ENCODE peak calls at places on chromosomes 6 and 20, in eight cellular contexts. One of them, this sample, is unnamed.

GRCh38 chr20:15986690-15987089 is 586.6 kb downstream of the KIF16B start:
- DNase-seq in GM23338: no peak
- DNase-seq in Peyer's patch: no peak
- DNase-seq in neural progenitor cell: no peak
- DNase-seq in BE2C: no peak
- DNase-seq in ascending aorta: no peak
- DNase-seq in H9: no peak
- DNase-seq in cardiac muscle cell: no peak
- DNase-seq in this sample: no peak

GRCh38 chr20:2986466-2986865 is 57.0 kb upstream of the GNRH2 start:
- DNase-seq in GM23338: no peak
- DNase-seq in Peyer's patch: no peak
- DNase-seq in neural progenitor cell: no peak
- DNase-seq in BE2C: no peak
- DNase-seq in ascending aorta: no peak
- DNase-seq in H9: no peak
- DNase-seq in cardiac muscle cell: peak
- DNase-seq in this sample: no peak

GRCh38 chr6:52610745-52611355 is 34.0 kb upstream of the TRAM2 start:
- DNase-seq in GM23338: no peak
- DNase-seq in Peyer's patch: no peak
- DNase-seq in neural progenitor cell: no peak
- DNase-seq in BE2C: no peak
- DNase-seq in ascending aorta: no peak
- DNase-seq in H9: no peak
- DNase-seq in cardiac muscle cell: peak
- DNase-seq in this sample: no peak

GRCh38 chr6:134908906-134909516 is 40.9 kb downstream of the ALDH8A1 start:
- DNase-seq in GM23338: no peak
- DNase-seq in Peyer's patch: no peak
- DNase-seq in neural progenitor cell: no peak
- DNase-seq in BE2C: peak
- DNase-seq in ascending aorta: peak
- DNase-seq in H9: no peak
- DNase-seq in cardiac muscle cell: peak
- DNase-seq in this sample: no peak

GRCh38 chr6:75930954-75931689 is 141.3 kb downstream of the IMPG1 start:
- DNase-seq in GM23338: no peak
- DNase-seq in Peyer's patch: no peak
- DNase-seq in neural progenitor cell: no peak
- DNase-seq in BE2C: no peak
- DNase-seq in ascending aorta: no peak
- DNase-seq in H9: no peak
- DNase-seq in cardiac muscle cell: no peak
- DNase-seq in this sample: no peak

GRCh38 chr6:105431226-105431625 is 28.3 kb upstream of the PREP start:
- DNase-seq in GM23338: peak
- DNase-seq in Peyer's patch: no peak
- DNase-seq in neural progenitor cell: peak
- DNase-seq in BE2C: peak
- DNase-seq in ascending aorta: no peak
- DNase-seq in H9: no peak
- DNase-seq in cardiac muscle cell: peak
- DNase-seq in this sample: no peak

GRCh38 chr6:29947292-29947980 is 5.1 kb downstream of the HLA-A start:
- DNase-seq in GM23338: no peak
- DNase-seq in Peyer's patch: no peak
- DNase-seq in neural progenitor cell: no peak
- DNase-seq in BE2C: no peak
- DNase-seq in ascending aorta: no peak
- DNase-seq in H9: no peak
- DNase-seq in cardiac muscle cell: no peak
- DNase-seq in this sample: no peak

GRCh38 chr6:158934157-158934556 is 65.8 kb downstream of the RSPH3 start:
- DNase-seq in GM23338: no peak
- DNase-seq in Peyer's patch: no peak
- DNase-seq in neural progenitor cell: no peak
- DNase-seq in BE2C: no peak
- DNase-seq in ascending aorta: no peak
- DNase-seq in H9: no peak
- DNase-seq in cardiac muscle cell: no peak
- DNase-seq in this sample: no peak

GRCh38 chr6:156864557-156864956 is 87.4 kb downstream of the ARID1B start:
- DNase-seq in GM23338: no peak
- DNase-seq in Peyer's patch: no peak
- DNase-seq in neural progenitor cell: no peak
- DNase-seq in BE2C: no peak
- DNase-seq in ascending aorta: no peak
- DNase-seq in H9: no peak
- DNase-seq in cardiac muscle cell: no peak
- DNase-seq in this sample: no peak

GRCh38 chr20:46491354-46491753 is 22.0 kb downstream of the ZNF334 start:
- DNase-seq in GM23338: no peak
- DNase-seq in Peyer's patch: no peak
- DNase-seq in neural progenitor cell: no peak
- DNase-seq in BE2C: no peak
- DNase-seq in ascending aorta: no peak
- DNase-seq in H9: no peak
- DNase-seq in cardiac muscle cell: no peak
- DNase-seq in this sample: no peak

GRCh38 chr20:46484954-46485353 is 28.4 kb downstream of the ZNF334 start:
- DNase-seq in GM23338: peak
- DNase-seq in Peyer's patch: no peak
- DNase-seq in neural progenitor cell: no peak
- DNase-seq in BE2C: no peak
- DNase-seq in ascending aorta: no peak
- DNase-seq in H9: no peak
- DNase-seq in cardiac muscle cell: no peak
- DNase-seq in this sample: no peak

GRCh38 chr20:46485431-46485830 is 27.9 kb downstream of the ZNF334 start:
- DNase-seq in GM23338: peak
- DNase-seq in Peyer's patch: no peak
- DNase-seq in neural progenitor cell: no peak
- DNase-seq in BE2C: no peak
- DNase-seq in ascending aorta: no peak
- DNase-seq in H9: no peak
- DNase-seq in cardiac muscle cell: no peak
- DNase-seq in this sample: no peak

GRCh38 chr20:46483879-46484278 is 29.5 kb downstream of the ZNF334 start:
- DNase-seq in GM23338: no peak
- DNase-seq in Peyer's patch: no peak
- DNase-seq in neural progenitor cell: no peak
- DNase-seq in BE2C: no peak
- DNase-seq in ascending aorta: no peak
- DNase-seq in H9: no peak
- DNase-seq in cardiac muscle cell: no peak
- DNase-seq in this sample: no peak

GRCh38 chr20:46487628-46488027 is 25.7 kb downstream of the ZNF334 start:
- DNase-seq in GM23338: no peak
- DNase-seq in Peyer's patch: no peak
- DNase-seq in neural progenitor cell: no peak
- DNase-seq in BE2C: no peak
- DNase-seq in ascending aorta: no peak
- DNase-seq in H9: no peak
- DNase-seq in cardiac muscle cell: no peak
- DNase-seq in this sample: no peak
- TF ChIP-seq CTCF in GM23338: no peak
- TF ChIP-seq CTCF in Peyer's patch: no peak
- TF ChIP-seq CTCF in neural progenitor cell: no peak
- TF ChIP-seq CTCF in BE2C: no peak
- TF ChIP-seq CTCF in ascending aorta: no peak
- TF ChIP-seq CTCF in H9: no peak
- TF ChIP-seq CTCF in cardiac muscle cell: no peak
- TF ChIP-seq CTCF in this sample: no peak

GRCh38 chr6:159941286-159942113 is 27.4 kb upstream of the IGF2R start:
- DNase-seq in GM23338: peak
- DNase-seq in Peyer's patch: no peak
- DNase-seq in neural progenitor cell: peak
- DNase-seq in BE2C: no peak
- DNase-seq in ascending aorta: no peak
- DNase-seq in H9: no peak
- DNase-seq in cardiac muscle cell: peak
- DNase-seq in this sample: no peak
- TF ChIP-seq CTCF in GM23338: peak
- TF ChIP-seq CTCF in Peyer's patch: no peak
- TF ChIP-seq CTCF in neural progenitor cell: peak
- TF ChIP-seq CTCF in BE2C: peak
- TF ChIP-seq CTCF in ascending aorta: peak
- TF ChIP-seq CTCF in H9: peak
- TF ChIP-seq CTCF in cardiac muscle cell: peak
- TF ChIP-seq CTCF in this sample: no peak

GRCh38 chr6:35317483-35318199 is 20.0 kb downstream of the DEF6 start:
- DNase-seq in GM23338: peak
- DNase-seq in Peyer's patch: no peak
- DNase-seq in neural progenitor cell: no peak
- DNase-seq in BE2C: peak
- DNase-seq in ascending aorta: no peak
- DNase-seq in H9: peak
- DNase-seq in cardiac muscle cell: no peak
- DNase-seq in this sample: peak

GRCh38 chr6:35319346-35320030 is 21.9 kb downstream of the DEF6 start:
- DNase-seq in GM23338: no peak
- DNase-seq in Peyer's patch: no peak
- DNase-seq in neural progenitor cell: no peak
- DNase-seq in BE2C: no peak
- DNase-seq in ascending aorta: no peak
- DNase-seq in H9: peak
- DNase-seq in cardiac muscle cell: no peak
- DNase-seq in this sample: no peak

GRCh38 chr6:35320031-35320410 is 22.3 kb upstream of the PPARD start:
- DNase-seq in GM23338: no peak
- DNase-seq in Peyer's patch: no peak
- DNase-seq in neural progenitor cell: no peak
- DNase-seq in BE2C: no peak
- DNase-seq in ascending aorta: no peak
- DNase-seq in H9: no peak
- DNase-seq in cardiac muscle cell: no peak
- DNase-seq in this sample: no peak

GRCh38 chr6:35318845-35319220 is 21.2 kb downstream of the DEF6 start:
- DNase-seq in GM23338: no peak
- DNase-seq in Peyer's patch: no peak
- DNase-seq in neural progenitor cell: no peak
- DNase-seq in BE2C: no peak
- DNase-seq in ascending aorta: no peak
- DNase-seq in H9: no peak
- DNase-seq in cardiac muscle cell: no peak
- DNase-seq in this sample: no peak

DNA sequence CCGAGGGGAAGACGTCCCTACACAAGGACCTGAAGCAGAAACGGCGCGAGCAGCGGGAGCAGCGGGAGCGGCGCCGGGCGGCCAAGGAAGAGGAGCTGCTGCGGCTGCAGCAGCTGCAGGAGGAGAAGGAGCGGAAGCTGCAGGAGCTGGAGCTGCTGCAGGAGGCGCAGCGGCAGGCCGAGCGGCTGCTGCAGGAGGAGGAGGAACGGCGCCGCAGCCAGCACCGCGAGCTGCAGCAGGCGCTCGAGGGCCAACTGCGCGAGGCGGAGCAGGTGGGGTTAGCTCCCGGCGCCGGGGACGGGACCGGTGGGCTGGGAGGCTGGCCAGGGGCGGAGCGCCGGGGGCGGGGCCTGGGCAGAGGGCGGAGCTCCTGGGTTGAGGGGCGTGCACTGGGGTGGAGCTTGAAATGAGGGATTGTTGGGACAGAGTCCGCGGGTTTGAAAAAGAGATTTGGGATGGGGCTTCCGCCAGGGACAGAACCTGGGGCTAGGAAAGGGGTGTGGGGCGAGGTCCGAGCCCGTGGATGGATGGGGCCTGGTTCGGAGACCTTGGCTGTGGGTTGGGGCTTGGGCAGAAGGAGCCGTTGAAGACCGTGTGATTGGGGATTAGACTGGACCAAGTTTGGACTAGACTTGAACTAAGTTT is 20.7 kb downstream of the DEF6 start:
- DNase-seq in GM23338: peak
- DNase-seq in Peyer's patch: no peak
- DNase-seq in neural progenitor cell: peak
- DNase-seq in BE2C: peak
- DNase-seq in ascending aorta: peak
- DNase-seq in H9: peak
- DNase-seq in cardiac muscle cell: peak
- DNase-seq in this sample: peak
- TF ChIP-seq CTCF in GM23338: no peak
- TF ChIP-seq CTCF in Peyer's patch: no peak
- TF ChIP-seq CTCF in neural progenitor cell: no peak
- TF ChIP-seq CTCF in BE2C: no peak
- TF ChIP-seq CTCF in ascending aorta: no peak
- TF ChIP-seq CTCF in H9: no peak
- TF ChIP-seq CTCF in cardiac muscle cell: no peak
- TF ChIP-seq CTCF in this sample: no peak

GRCh38 chr6:129620234-129620610 is 89.8 kb downstream of the ARHGAP18 start:
- DNase-seq in GM23338: no peak
- DNase-seq in Peyer's patch: no peak
- DNase-seq in neural progenitor cell: no peak
- DNase-seq in BE2C: no peak
- DNase-seq in ascending aorta: no peak
- DNase-seq in H9: no peak
- DNase-seq in cardiac muscle cell: no peak
- DNase-seq in this sample: no peak
- TF ChIP-seq CTCF in GM23338: no peak
- TF ChIP-seq CTCF in Peyer's patch: no peak
- TF ChIP-seq CTCF in neural progenitor cell: no peak
- TF ChIP-seq CTCF in BE2C: no peak
- TF ChIP-seq CTCF in ascending aorta: no peak
- TF ChIP-seq CTCF in H9: no peak
- TF ChIP-seq CTCF in cardiac muscle cell: no peak
- TF ChIP-seq CTCF in this sample: no peak

DNA sequence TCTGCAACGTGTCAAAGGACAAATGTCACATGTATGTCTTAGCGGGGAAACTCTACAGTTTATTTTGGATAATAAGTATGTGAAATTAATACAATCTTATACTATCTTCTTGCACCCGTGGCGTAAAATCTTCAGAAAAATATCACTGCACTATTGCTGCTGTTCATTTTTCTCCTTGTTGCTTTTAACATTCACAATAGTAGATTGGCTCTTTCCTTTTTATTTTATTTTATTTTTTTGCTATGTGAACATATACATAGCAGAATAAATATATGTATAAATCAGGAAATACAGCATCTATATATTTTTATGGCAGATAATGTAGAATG is 15.4 kb downstream of the GPR31 start:
- DNase-seq in GM23338: no peak
- DNase-seq in Peyer's patch: no peak
- DNase-seq in neural progenitor cell: no peak
- DNase-seq in BE2C: no peak
- DNase-seq in ascending aorta: no peak
- DNase-seq in H9: no peak
- DNase-seq in cardiac muscle cell: no peak
- DNase-seq in this sample: no peak
- TF ChIP-seq CTCF in GM23338: no peak
- TF ChIP-seq CTCF in Peyer's patch: no peak
- TF ChIP-seq CTCF in neural progenitor cell: no peak
- TF ChIP-seq CTCF in BE2C: no peak
- TF ChIP-seq CTCF in ascending aorta: no peak
- TF ChIP-seq CTCF in H9: no peak
- TF ChIP-seq CTCF in cardiac muscle cell: no peak
- TF ChIP-seq CTCF in this sample: no peak

GRCh38 chr20:25076731-25077609 is 5.0 kb downstream of the VSX1 start:
- DNase-seq in GM23338: peak
- DNase-seq in Peyer's patch: peak
- DNase-seq in neural progenitor cell: peak
- DNase-seq in BE2C: no peak
- DNase-seq in ascending aorta: no peak
- DNase-seq in H9: peak
- DNase-seq in cardiac muscle cell: peak
- DNase-seq in this sample: no peak
- TF ChIP-seq CTCF in GM23338: peak
- TF ChIP-seq CTCF in Peyer's patch: no peak
- TF ChIP-seq CTCF in neural progenitor cell: peak
- TF ChIP-seq CTCF in BE2C: peak
- TF ChIP-seq CTCF in ascending aorta: no peak
- TF ChIP-seq CTCF in H9: peak
- TF ChIP-seq CTCF in cardiac muscle cell: peak
- TF ChIP-seq CTCF in this sample: no peak

GRCh38 chr6:112618796-112619195 is 271.7 kb downstream of the RFPL4B start:
- DNase-seq in GM23338: peak
- DNase-seq in Peyer's patch: no peak
- DNase-seq in neural progenitor cell: peak
- DNase-seq in BE2C: peak
- DNase-seq in ascending aorta: no peak
- DNase-seq in H9: peak
- DNase-seq in cardiac muscle cell: peak
- DNase-seq in this sample: peak
- TF ChIP-seq CTCF in GM23338: peak
- TF ChIP-seq CTCF in Peyer's patch: no peak
- TF ChIP-seq CTCF in neural progenitor cell: peak
- TF ChIP-seq CTCF in BE2C: peak
- TF ChIP-seq CTCF in ascending aorta: no peak
- TF ChIP-seq CTCF in H9: peak
- TF ChIP-seq CTCF in cardiac muscle cell: no peak
- TF ChIP-seq CTCF in this sample: no peak